ENCODE peak calls at places on chromosomes 2 and 18, in six cellular contexts. K is RKO; A is GM23248; T is activated CD4-positive, CD25-positive, alpha-beta regulatory T cell; X is B cell; S is MCF 10A. Z is an unnamed sample.

GRCh38 chr2:197209274-197209673 is 101.3 kb downstream of the ANKRD44 start:
- DNase-seq in T (no peak), A (no peak), S (no peak), K (no peak), X (peak), Z (no peak)

GRCh38 chr2:240400319-240401161 is 34.9 kb upstream of the GPC1 start:
- DNase-seq in S (no peak), T (no peak), X (no peak), K (no peak), A (no peak), Z (no peak)

GRCh38 chr18:75088021-75088506 is 120.9 kb downstream of the PTGR3 start:
- DNase-seq in X (no peak), A (no peak), S (no peak), T (no peak), K (no peak), Z (no peak)

GRCh38 chr2:69067026-69067630 is 54.1 kb downstream of the ANTXR1 start:
- DNase-seq in K (no peak), S (no peak), A (no peak), X (no peak), T (no peak), Z (no peak)

GRCh38 chr2:216721141-216721540 is 25.8 kb upstream of the IGFBP5 start:
- DNase-seq in X (no peak), S (no peak), A (no peak), T (no peak), K (no peak), Z (no peak)

GRCh38 chr2:222399038-222399783 is 25.1 kb upstream of the SGPP2 start:
- DNase-seq in T (no peak), A (no peak), S (no peak), X (no peak), K (no peak), Z (no peak)

GRCh38 chr2:221850076-221850475 is 278.0 kb upstream of the EPHA4 start:
- DNase-seq in T (no peak), S (no peak), A (peak), K (no peak), X (no peak), Z (no peak)

GRCh38 chr2:20531633-20532262 is 84.9 kb downstream of the RHOB start:
- DNase-seq in T (no peak), K (no peak), X (no peak), S (no peak), A (no peak), Z (no peak)

GRCh38 chr2:207750315-207750714 is 19.4 kb downstream of the FZD5 start:
- DNase-seq in X (no peak), S (no peak), K (no peak), T (no peak), A (no peak), Z (no peak)

GRCh38 chr2:44793322-44793870 is 148.1 kb upstream of the SIX3 start:
- DNase-seq in T (no peak), A (peak), S (peak), K (peak), X (no peak), Z (no peak)

GRCh38 chr18:67794512-67794911 is 278.0 kb upstream of the DSEL start:
- DNase-seq in K (no peak), A (peak), T (no peak), S (no peak), X (no peak), Z (no peak)

GRCh38 chr18:70194227-70194890 is 11.1 kb downstream of the RTTN start:
- DNase-seq in T (no peak), A (no peak), S (no peak), K (no peak), X (no peak), Z (no peak)